ENCODE peak calls at places on chromosomes 7 and 10, in nine cellular contexts. S is right lobe of liver, T is tibial artery, E is transverse colon, B is spleen, R is HCT116, Z is Peyer's patch, C is fibroblast of lung, W is OCI-LY7. Y is an unnamed sample.
A peak's percentile ranks its signal among the peaks of the same experiment; 100 is the strongest.

GRCh38 chr7:130941322-130942210 is 207.6 kb upstream of the KLF14 start:
- DNase-seq in C (peak; percentile 84), Z (peak; percentile 48), S (peak; percentile 90), T (no peak), B (peak; percentile 83), R (no peak), W (peak; percentile 37), E (peak; percentile 72), Y (no peak)

GRCh38 chr10:79400567-79401004 is 44.8 kb downstream of the ZCCHC24 start:
- DNase-seq in W (peak; percentile 51), R (peak; percentile 8), C (no peak), B (peak; percentile 85), S (no peak), E (peak; percentile 49), T (no peak), Z (peak; percentile 40), Y (peak; percentile 33)

GRCh38 chr10:12588091-12588850 is 238.9 kb downstream of the CAMK1D start:
- DNase-seq in W (no peak), E (peak; percentile 24), T (peak; percentile 25), S (no peak), R (no peak), Z (peak; percentile 47), B (no peak), C (peak; percentile 43), Y (no peak)

GRCh38 chr10:108249940-108250339 is 1085.4 kb upstream of the SORCS1 start:
- DNase-seq in W (peak; percentile 8), T (no peak), E (no peak), S (no peak), Z (no peak), R (no peak), C (no peak), B (no peak), Y (no peak)

GRCh38 chr7:23691320-23691719 is 11.3 kb downstream of the FAM221A start:
- DNase-seq in R (no peak), T (no peak), C (peak; percentile 78), S (no peak), W (no peak), Z (no peak), E (no peak), B (no peak), Y (no peak)

GRCh38 chr7:98149293-98149692 is 42.6 kb downstream of the LMTK2 start:
- DNase-seq in S (no peak), B (no peak), T (no peak), W (no peak), R (no peak), C (no peak), E (peak; percentile 46), Z (no peak), Y (no peak)

GRCh38 chr7:30225863-30226361 is 58.5 kb upstream of the ZNRF2 start:
- DNase-seq in R (peak; percentile 31), S (peak; percentile 62), E (peak; percentile 72), B (peak; percentile 79), Z (peak; percentile 63), T (peak; percentile 79), W (peak; percentile 67), C (peak; percentile 86), Y (no peak)

GRCh38 chr10:50990568-50991495 is 83.5 kb upstream of the PRKG1 start:
- DNase-seq in C (peak; percentile 73), W (no peak), Z (no peak), B (no peak), S (no peak), R (peak; percentile 45), E (peak; percentile 61), T (peak; percentile 82), Y (no peak)

GRCh38 chr10:43874984-43875383 is 226.3 kb upstream of the ZNF32 start:
- DNase-seq in S (no peak), E (no peak), Z (no peak), R (no peak), W (no peak), B (no peak), C (no peak), T (no peak), Y (no peak)

GRCh38 chr7:136845899-136846465 is 22.5 kb upstream of the CHRM2 start:
- DNase-seq in Z (no peak), S (no peak), E (no peak), T (no peak), C (peak; percentile 74), R (no peak), B (no peak), W (no peak), Y (no peak)

GRCh38 chr7:138468244-138469123 is 8.4 kb downstream of the TRIM24 start:
- DNase-seq in B (no peak), W (no peak), T (no peak), C (no peak), E (no peak), S (no peak), R (no peak), Z (no peak), Y (no peak)

GRCh38 chr7:84688671-84689070 is 494.1 kb upstream of the SEMA3A start:
- DNase-seq in S (no peak), E (no peak), T (no peak), W (no peak), B (no peak), R (no peak), Z (no peak), C (peak; percentile 65), Y (no peak)

DNA sequence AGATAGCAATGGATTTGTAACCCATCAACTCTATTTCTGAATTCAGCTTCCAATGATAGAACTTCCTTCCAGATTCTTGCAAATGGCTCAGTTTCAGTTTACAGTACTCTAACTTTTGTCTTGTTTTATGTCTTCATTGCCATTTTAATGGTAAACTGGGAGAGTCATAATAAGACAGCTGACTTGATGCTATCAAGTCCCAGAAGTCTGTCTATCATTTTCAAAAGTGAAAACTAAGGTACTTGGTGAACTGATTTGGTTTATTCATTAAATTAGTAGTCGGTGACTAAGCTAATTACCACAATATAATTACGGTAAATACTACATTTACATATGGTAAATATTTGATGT is 25.0 kb downstream of the RTKN2 start:
- DNase-seq in W (peak; percentile 18), T (no peak), S (no peak), E (no peak), C (no peak), Z (no peak), R (no peak), B (no peak), Y (no peak)
- H3K27ac ChIP-seq in W (peak overlapping the region; percentile 67), T (no peak overlapping the region), S (peak overlapping the region; percentile 16), E (peak overlapping the region; percentile 77), C (peak overlapping the region; percentile 49), Z (peak overlapping the region; percentile 60), R (no peak overlapping the region), B (peak overlapping the region; percentile 87), Y (no peak overlapping the region)

GRCh38 chr10:7560519-7560918 is 106.2 kb downstream of the ITIH5 start:
- DNase-seq in S (no peak), E (no peak), R (no peak), B (no peak), T (no peak), Z (no peak), W (no peak), C (no peak), Y (no peak)

GRCh38 chr10:7562026-7562425 is 104.7 kb downstream of the ITIH5 start:
- DNase-seq in T (no peak), C (peak; percentile 27), S (no peak), Z (no peak), E (no peak), W (no peak), R (no peak), B (no peak), Y (no peak)

GRCh38 chr10:7561216-7561893 is 105.4 kb downstream of the ITIH5 start:
- DNase-seq in R (no peak), Z (no peak), C (peak; percentile 42), E (peak; percentile 19), W (no peak), S (peak; percentile 81), T (peak; percentile 82), B (no peak), Y (no peak)

GRCh38 chr10:7558036-7558435 is 108.7 kb downstream of the ITIH5 start:
- DNase-seq in E (no peak), B (no peak), W (no peak), S (no peak), R (no peak), T (no peak), Z (no peak), C (no peak), Y (no peak)

DNA sequence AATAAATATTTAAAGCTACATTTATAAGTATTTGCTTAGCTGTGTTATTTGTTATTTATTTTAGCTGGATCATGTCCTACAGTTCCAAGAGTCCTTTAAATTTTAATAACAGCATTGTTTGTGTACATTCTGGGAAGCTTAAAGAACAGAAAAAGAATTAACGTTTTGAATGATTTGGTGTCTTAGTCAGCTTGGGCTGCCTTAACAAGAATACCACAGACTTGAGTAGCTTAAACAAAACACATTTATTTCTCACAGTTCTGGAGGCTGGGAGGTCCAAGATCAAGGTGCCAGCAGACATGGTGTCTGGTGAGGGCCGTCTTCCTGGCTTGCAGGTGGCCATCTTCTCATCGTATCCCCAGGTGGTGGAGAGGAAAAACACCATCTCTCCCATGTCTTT is 107.3 kb downstream of the ITIH5 start:
- DNase-seq in Z (no peak), S (no peak), W (no peak), C (no peak), R (no peak), B (no peak), T (no peak), E (no peak), Y (no peak)
- TF ChIP-seq CTCF in Z (no peak), S (no peak), W (no peak), C (no peak), R (no peak), B (no peak), T (no peak), E (no peak), Y (no peak)

DNA sequence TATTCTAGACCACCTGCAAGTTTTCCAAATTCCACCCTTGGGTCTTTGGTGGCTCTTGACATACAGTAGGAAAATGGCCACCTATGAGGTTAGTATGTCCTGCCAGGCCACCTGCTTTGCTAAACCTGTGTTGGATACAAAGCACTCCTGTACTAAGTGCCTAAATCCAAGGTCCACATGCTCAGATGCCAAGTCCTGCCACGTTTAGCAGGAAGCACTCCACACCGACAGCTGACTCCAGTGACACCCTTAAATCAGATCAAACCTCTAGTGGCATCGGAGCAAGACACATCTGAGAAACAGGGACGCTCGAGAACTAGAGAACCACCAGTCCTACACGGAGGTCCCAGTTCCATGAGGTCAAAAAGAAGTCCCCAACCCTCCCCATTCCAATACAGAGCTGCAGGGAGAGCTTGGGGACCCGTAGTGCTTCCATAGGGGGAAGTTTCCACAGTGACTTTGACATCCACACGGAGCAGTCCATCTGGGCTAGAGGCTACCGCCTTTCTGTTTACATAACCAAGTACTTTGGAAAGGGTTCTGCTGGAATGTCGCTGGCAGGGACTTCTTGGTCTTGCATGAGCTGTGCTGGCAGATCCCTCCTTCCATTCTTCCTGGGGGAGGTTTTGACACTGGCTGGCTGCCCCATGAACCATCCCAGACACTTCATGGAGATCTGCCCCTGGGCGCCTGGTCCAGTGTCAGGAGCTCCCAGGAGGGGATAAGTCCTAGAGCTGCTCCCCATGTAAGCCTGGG is 290.6 kb downstream of the PRPF18 start:
- DNase-seq in C (peak; percentile 61), Z (no peak), T (peak; percentile 93), E (no peak), W (no peak), R (no peak), S (no peak), B (no peak), Y (no peak)
- H3K27ac ChIP-seq in C (no peak overlapping the region), Z (peak overlapping the region; percentile 5), T (peak overlapping the region; percentile 86), E (peak overlapping the region; percentile 40), W (no peak overlapping the region), R (no peak overlapping the region), S (no peak overlapping the region), B (peak overlapping the region; percentile 36), Y (no peak overlapping the region)

DNA sequence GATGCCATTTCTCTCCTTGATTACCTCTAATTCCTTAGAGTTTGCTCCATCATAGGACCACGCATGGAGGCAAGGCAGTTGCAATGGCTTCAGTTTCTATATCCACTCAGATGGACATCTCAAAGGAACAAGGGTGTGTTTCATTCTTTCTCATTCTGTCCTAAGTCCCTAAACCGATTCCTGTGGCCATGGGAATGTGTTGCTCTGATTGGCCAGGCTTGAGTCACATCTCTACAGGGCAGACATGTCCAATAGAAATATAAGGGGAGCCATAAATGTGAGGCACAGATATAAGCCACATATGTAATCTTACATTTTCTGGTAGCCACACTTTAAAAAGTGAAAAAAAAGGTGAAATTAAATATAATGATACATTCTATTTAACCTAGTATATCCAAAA is 16.9 kb upstream of the DLD start:
- DNase-seq in E (no peak), S (no peak), T (no peak), C (no peak), R (no peak), Z (no peak), W (no peak), B (no peak), Y (no peak)
- TF ChIP-seq CTCF in E (no peak), S (no peak), T (no peak), C (no peak), R (no peak), Z (no peak), W (no peak), B (no peak), Y (no peak)

Y was measured in CD4-positive, alpha-beta T cell.